ENCODE peak calls at places on chromosome 3, in seven cellular contexts. A is heart left ventricle, I is HCT116, Y is uterus, B is esophagus squamous epithelium, M is sigmoid colon, S is ovary. V is an unnamed sample.

GRCh38 chr3:107561980-107562379 is 39.2 kb downstream of the BBX start:
- DNase-seq in A (no peak), I (no peak), Y (no peak), B (no peak), M (no peak), S (no peak), V (no peak)

GRCh38 chr3:126524429-126524988 is 554 bp downstream of the CHST13 start:
- DNase-seq in A (no peak), I (no peak), Y (no peak), B (no peak), M (peak), S (no peak), V (no peak)

GRCh38 chr3:118488751-118489150 is 545.9 kb downstream of the IGSF11 start:
- DNase-seq in A (no peak), I (no peak), Y (no peak), B (no peak), M (no peak), S (no peak), V (no peak)

GRCh38 chr3:187740446-187741399 is 4.5 kb downstream of the BCL6 start:
- DNase-seq in A (peak), I (no peak), Y (peak), B (no peak), M (peak), S (peak), V (peak)

GRCh38 chr3:117019082-117019713 is 309.6 kb downstream of the TUSC7 start:
- DNase-seq in A (peak), I (no peak), Y (peak), B (no peak), M (peak), S (peak), V (peak)

GRCh38 chr3:141346839-141347238 is 21.5 kb upstream of the ZBTB38 start:
- DNase-seq in A (no peak), I (no peak), Y (no peak), B (no peak), M (no peak), S (no peak), V (no peak)

GRCh38 chr3:85183390-85183789 is 224.6 kb downstream of the CADM2 start:
- DNase-seq in A (no peak), I (no peak), Y (no peak), B (no peak), M (no peak), S (no peak), V (no peak)

GRCh38 chr3:10004960-10005564 is 18.4 kb upstream of the EMC3 start:
- DNase-seq in A (no peak), I (no peak), Y (no peak), B (no peak), M (peak), S (no peak), V (no peak)

GRCh38 chr3:149468504-149469212 is 5.8 kb upstream of the TM4SF4 start:
- DNase-seq in A (no peak), I (no peak), Y (no peak), B (no peak), M (no peak), S (no peak), V (peak)

GRCh38 chr3:171099911-171100310 is 73.4 kb upstream of the SLC2A2 start:
- DNase-seq in A (no peak), I (no peak), Y (no peak), B (no peak), M (no peak), S (no peak), V (no peak)

DNA sequence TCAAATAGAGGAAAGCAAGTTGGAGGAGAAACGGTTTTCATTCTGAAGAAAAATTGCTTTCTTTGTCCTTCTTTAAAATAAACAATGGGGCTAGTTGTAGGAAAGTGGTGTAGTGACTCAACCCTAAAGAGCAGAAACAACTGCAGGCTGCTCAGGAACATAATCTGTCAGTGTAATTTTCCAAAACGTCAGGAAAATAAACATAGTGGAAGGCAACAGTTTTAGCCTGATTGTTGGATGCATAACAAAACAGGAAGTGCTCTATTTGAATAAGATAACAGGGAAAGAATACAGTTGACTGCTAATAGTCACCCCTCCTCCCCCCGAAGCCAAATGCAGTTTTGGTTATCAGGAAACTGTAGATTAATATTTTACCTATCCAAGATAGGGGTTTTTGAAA is 167.6 kb downstream of the ECT2 start:
- DNase-seq in A (no peak), I (no peak), Y (no peak), B (no peak), M (no peak), S (no peak), V (no peak)
- TF ChIP-seq POLR2A in A (no peak), I (no peak), Y (no peak), B (no peak), M (no peak), S (no peak), V (no peak)

DNA sequence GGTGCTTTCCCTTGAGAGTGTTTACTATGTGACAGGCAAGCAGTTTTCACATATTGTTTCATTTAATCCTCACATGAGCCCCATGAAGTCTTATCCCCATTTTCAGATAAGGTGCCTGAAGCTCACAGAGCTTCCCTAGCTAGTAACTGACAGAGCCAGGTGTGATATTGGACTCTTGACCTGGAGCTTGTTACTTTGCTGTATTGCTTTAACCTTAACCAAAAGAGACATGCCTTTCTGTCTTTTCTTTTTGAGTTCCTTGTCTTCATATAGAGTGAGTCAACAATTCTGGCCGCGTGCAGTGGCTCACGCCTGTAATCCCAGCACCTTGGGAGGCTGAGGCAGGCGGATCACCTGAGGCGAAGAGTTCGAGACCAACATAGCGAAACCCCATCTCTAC is 9.3 kb upstream of the DVL3 start:
- DNase-seq in A (no peak), I (no peak), Y (no peak), B (no peak), M (no peak), S (no peak), V (no peak)
- TF ChIP-seq POLR2A in A (no peak), I (no peak), Y (no peak), B (no peak), M (no peak), S (no peak), V (no peak)

GRCh38 chr3:128482175-128482856 is 10.7 kb downstream of the GATA2 start:
- DNase-seq in A (no peak), I (no peak), Y (peak), B (no peak), M (no peak), S (no peak), V (no peak)

GRCh38 chr3:128484404-128485282 is 8.4 kb downstream of the GATA2 start:
- DNase-seq in A (no peak), I (no peak), Y (no peak), B (no peak), M (no peak), S (no peak), V (no peak)

GRCh38 chr3:128483657-128484403 is 9.2 kb downstream of the GATA2 start:
- DNase-seq in A (no peak), I (no peak), Y (peak), B (no peak), M (no peak), S (no peak), V (no peak)

GRCh38 chr3:128481438-128481942 is 11.5 kb downstream of the GATA2 start:
- DNase-seq in A (peak), I (no peak), Y (peak), B (no peak), M (no peak), S (no peak), V (no peak)

GRCh38 chr3:128482857-128483656 is 9.9 kb downstream of the GATA2 start:
- DNase-seq in A (peak), I (no peak), Y (peak), B (no peak), M (no peak), S (no peak), V (no peak)
- TF ChIP-seq POLR2A in A (peak), I (no peak), Y (peak), B (no peak), M (no peak), S (no peak), V (no peak)

GRCh38 chr3:150544726-150545125 is 1.6 kb downstream of the SERP1 start:
- DNase-seq in A (no peak), I (no peak), Y (no peak), B (no peak), M (no peak), S (no peak), V (no peak)

GRCh38 chr3:150547045-150547753 is 612 bp downstream of the EIF2A start:
- DNase-seq in A (no peak), I (no peak), Y (no peak), B (no peak), M (no peak), S (no peak), V (no peak)

GRCh38 chr3:150544040-150544439 is 2.3 kb downstream of the SERP1 start:
- DNase-seq in A (no peak), I (no peak), Y (no peak), B (no peak), M (no peak), S (no peak), V (no peak)

GRCh38 chr3:150546226-150547044 is at the start of the genes EIF2A and SERP1:
- DNase-seq in A (peak), I (peak), Y (peak), B (peak), M (peak), S (peak), V (peak)

DNA sequence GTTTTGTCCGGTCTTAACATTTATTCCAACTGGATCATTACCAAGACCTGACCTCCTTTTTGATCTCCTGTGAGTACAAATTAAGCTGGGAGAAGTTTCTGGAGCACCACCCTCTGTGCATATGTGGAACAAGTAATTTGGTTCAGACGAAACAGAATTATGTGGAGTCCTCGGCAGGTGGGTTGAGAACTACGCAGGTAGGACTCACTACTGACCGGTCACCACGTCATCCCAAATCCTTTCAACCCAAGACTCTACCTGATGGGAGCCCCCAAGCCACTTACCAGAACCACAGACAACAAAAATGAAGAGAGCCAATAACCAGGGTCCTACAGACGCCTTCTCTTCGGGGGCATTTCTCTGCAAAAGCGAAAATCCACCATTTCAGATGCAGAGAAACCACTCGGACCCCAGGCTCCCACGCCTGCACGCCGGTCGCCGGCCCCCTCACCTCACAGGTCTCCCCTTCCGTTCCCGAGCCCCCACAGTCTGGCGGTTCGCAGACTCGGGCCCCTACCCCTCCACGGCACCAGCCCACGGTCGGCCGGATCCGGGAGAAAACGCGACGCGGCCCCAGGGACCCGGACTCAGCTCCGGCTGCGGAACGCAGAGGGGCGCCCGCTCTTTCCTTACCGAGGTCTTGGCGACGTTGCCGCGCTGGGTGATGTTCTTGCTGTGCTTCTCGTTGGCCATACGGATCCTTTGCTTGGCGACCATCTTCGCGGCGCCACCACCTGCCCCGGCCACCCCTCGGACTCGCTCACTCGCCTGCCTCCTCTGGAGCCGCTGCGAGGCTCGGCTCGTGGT is 674 bp downstream of the SERP1 start:
- DNase-seq in A (no peak), I (no peak), Y (peak), B (peak), M (peak), S (no peak), V (peak)
- TF ChIP-seq POLR2A in A (no peak), I (no peak), Y (no peak), B (no peak), M (no peak), S (no peak), V (no peak)

DNA sequence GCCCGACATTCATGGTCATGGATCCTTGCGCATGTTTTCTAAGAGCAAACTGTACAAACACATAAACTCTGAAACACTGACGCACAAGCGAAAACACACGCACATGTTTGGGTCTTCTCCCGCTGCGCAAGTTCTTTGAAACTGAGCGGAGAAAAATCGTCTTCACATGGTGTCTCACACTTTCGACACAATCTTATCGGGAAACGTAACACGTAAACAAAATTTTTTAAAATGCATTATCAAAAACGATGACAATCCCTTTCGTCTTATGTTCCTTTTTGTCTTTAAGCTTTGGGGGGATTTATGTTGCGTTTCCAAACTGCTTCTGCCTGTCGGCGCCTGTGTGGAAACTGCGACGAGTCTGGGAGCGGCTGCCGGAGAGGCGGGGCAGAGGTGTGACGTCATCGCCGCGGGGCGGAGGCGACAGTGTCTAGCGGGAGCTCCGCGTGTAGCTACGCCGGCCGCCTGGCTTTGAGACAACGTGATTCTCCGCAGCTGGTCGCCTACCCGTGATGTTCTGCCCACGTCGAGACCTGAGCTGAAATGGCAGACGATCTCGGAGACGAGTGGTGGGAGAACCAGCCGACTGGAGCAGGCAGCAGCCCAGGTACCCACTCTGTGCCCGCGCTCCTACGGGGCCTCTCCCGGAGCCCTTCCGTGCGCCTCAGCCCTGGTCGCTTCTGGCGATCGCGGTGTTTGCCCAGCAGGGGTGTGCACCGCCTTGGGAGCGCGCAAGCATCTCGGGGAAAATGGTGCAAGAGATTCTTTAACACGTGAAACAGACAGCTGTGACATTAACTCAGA is at the start of gene CMSS1:
- DNase-seq in A (peak), I (peak), Y (peak), B (peak), M (peak), S (peak), V (peak)
- TF ChIP-seq POLR2A in A (peak), I (peak), Y (peak), B (peak), M (peak), S (peak), V (peak)

GRCh38 chr3:48428088-48428862 is 1.6 kb downstream of the PLXNB1 start:
- DNase-seq in A (no peak), I (no peak), Y (no peak), B (no peak), M (peak), S (no peak), V (peak)
- TF ChIP-seq POLR2A in A (no peak), I (no peak), Y (no peak), B (no peak), M (no peak), S (no peak), V (peak)

GRCh38 chr3:173238091-173238490 is 97.1 kb upstream of the SPATA16 start:
- DNase-seq in A (no peak), I (no peak), Y (no peak), B (no peak), M (no peak), S (no peak), V (no peak)
- TF ChIP-seq POLR2A in A (no peak), I (no peak), Y (no peak), B (no peak), M (no peak), S (no peak), V (no peak)